ENCODE peak calls at places on chromosomes 1 and 21, in eight cellular contexts. E is SHP77 treated with DMSO at 0.1 percent for 48 hours, M is body of pancreas, S is T follicular helper cell, N is skeletal muscle cell, Q is T1000, G is stomach, Z is fibroblast of pulmonary artery. W is an unnamed sample.
A peak's percentile ranks its signal among the peaks of the same experiment; 100 is the strongest.

GRCh38 chr1:242811092-242811840 is 286.8 kb upstream of the PLD5 start:
- DNase-seq in E (no peak), M (no peak), S (no peak), N (no peak), Q (peak; percentile 68), G (no peak), Z (no peak), W (no peak)

GRCh38 chr1:38029081-38029681 is 16.6 kb downstream of the UTP11 start:
- DNase-seq in E (no peak), M (no peak), S (no peak), N (no peak), Q (no peak), G (no peak), Z (peak; percentile 38), W (no peak)

GRCh38 chr1:201902198-201902597 is 13.5 kb downstream of the SHISA4 start:
- DNase-seq in E (no peak), M (no peak), S (no peak), N (no peak), Q (no peak), G (no peak), Z (no peak), W (no peak)

GRCh38 chr1:34843392-34844251 is 15.9 kb downstream of the SMIM12 start:
- DNase-seq in E (no peak), M (no peak), S (no peak), N (no peak), Q (no peak), G (no peak), Z (peak; percentile 56), W (no peak)

GRCh38 chr21:26939532-26940181 is 27.2 kb downstream of the ADAMTS5 start:
- DNase-seq in E (no peak), M (peak; percentile 21), S (no peak), N (peak; percentile 72), Q (no peak), G (no peak), Z (no peak), W (no peak)

GRCh38 chr1:38563985-38564735 is 295.4 kb downstream of the RRAGC start:
- DNase-seq in E (no peak), M (no peak), S (no peak), N (no peak), Q (no peak), G (no peak), Z (no peak), W (no peak)

GRCh38 chr1:167720965-167721616 is 691 bp upstream of the MPZL1 start:
- DNase-seq in E (peak; percentile 28), M (peak; percentile 57), S (no peak), N (peak; percentile 31), Q (peak; percentile 6), G (peak; percentile 52), Z (peak; percentile 63), W (peak; percentile 65)

GRCh38 chr21:38787461-38788274 is 18.1 kb upstream of the ETS2 start:
- DNase-seq in E (peak; percentile 74), M (peak; percentile 94), S (no peak), N (peak; percentile 60), Q (peak; percentile 40), G (peak; percentile 75), Z (peak; percentile 62), W (peak; percentile 67)

GRCh38 chr1:77970192-77970591 is 8.7 kb downstream of the FUBP1 start:
- DNase-seq in E (no peak), M (no peak), S (no peak), N (no peak), Q (no peak), G (no peak), Z (no peak), W (no peak)

GRCh38 chr1:111486431-111486830 is 12.6 kb downstream of the C1orf162 start:
- DNase-seq in E (no peak), M (no peak), S (no peak), N (no peak), Q (no peak), G (no peak), Z (no peak), W (no peak)

GRCh38 chr21:37459575-37459974 is 93.0 kb downstream of the DYRK1A start:
- DNase-seq in E (no peak), M (no peak), S (no peak), N (peak; percentile 41), Q (no peak), G (no peak), Z (peak; percentile 45), W (no peak)

GRCh38 chr21:38805282-38806152 is at the start of gene ETS2:
- DNase-seq in E (peak; percentile 86), M (peak; percentile 93), S (peak; percentile 46), N (peak; percentile 87), Q (peak; percentile 77), G (peak; percentile 90), Z (peak; percentile 97), W (no peak)

GRCh38 chr21:45050786-45051489 is 23.4 kb upstream of the ADARB1 start:
- DNase-seq in E (no peak), M (no peak), S (no peak), N (peak; percentile 57), Q (no peak), G (no peak), Z (peak; percentile 90), W (no peak)

GRCh38 chr1:115829023-115829674 is 11.8 kb downstream of the NHLH2 start:
- DNase-seq in E (no peak), M (peak; percentile 52), S (no peak), N (peak; percentile 77), Q (peak; percentile 60), G (no peak), Z (peak; percentile 71), W (peak; percentile 91)

GRCh38 chr1:33425900-33426299 is 5.0 kb downstream of the PHC2 start:
- DNase-seq in E (no peak), M (no peak), S (no peak), N (no peak), Q (no peak), G (no peak), Z (no peak), W (no peak)

GRCh38 chr1:246786606-246787238 is 62.5 kb downstream of the SCCPDH start:
- DNase-seq in E (peak; percentile 41), M (peak; percentile 18), S (no peak), N (no peak), Q (no peak), G (peak; percentile 33), Z (no peak), W (no peak)

GRCh38 chr1:19038096-19038495 is 81.6 kb upstream of the IFFO2 start:
- DNase-seq in E (no peak), M (no peak), S (no peak), N (no peak), Q (no peak), G (no peak), Z (no peak), W (no peak)

GRCh38 chr1:31441073-31441472 is 28.1 kb downstream of the SERINC2 start:
- DNase-seq in E (no peak), M (no peak), S (no peak), N (no peak), Q (no peak), G (no peak), Z (no peak), W (no peak)

GRCh38 chr1:55894521-55894920 is 679.4 kb upstream of the USP24 start:
- DNase-seq in E (no peak), M (no peak), S (no peak), N (peak; percentile 29), Q (no peak), G (no peak), Z (peak; percentile 80), W (peak; percentile 24)

GRCh38 chr1:15352122-15352957 is 57.3 kb upstream of the EFHD2 start:
- DNase-seq in E (no peak), M (peak; percentile 87), S (no peak), N (no peak), Q (peak; percentile 59), G (peak; percentile 77), Z (peak; percentile 77), W (peak; percentile 92)

GRCh38 chr21:29114765-29115164 is 15.7 kb upstream of the MAP3K7CL start:
- DNase-seq in E (no peak), M (no peak), S (no peak), N (peak; percentile 75), Q (peak; percentile 79), G (no peak), Z (peak; percentile 38), W (peak; percentile 78)

GRCh38 chr1:36369061-36369470 is 16.7 kb downstream of the STK40 start:
- DNase-seq in E (peak; percentile 5), M (peak; percentile 82), S (peak; percentile 79), N (no peak), Q (peak; percentile 58), G (peak; percentile 85), Z (peak; percentile 69), W (no peak)

GRCh38 chr1:239031310-239031709 is 355.1 kb upstream of the CHRM3 start:
- DNase-seq in E (no peak), M (no peak), S (no peak), N (no peak), Q (no peak), G (no peak), Z (no peak), W (no peak)

GRCh38 chr1:51697160-51697559 is 80.3 kb downstream of the OSBPL9 start:
- DNase-seq in E (no peak), M (no peak), S (no peak), N (no peak), Q (no peak), G (no peak), Z (peak; percentile 37), W (no peak)

GRCh38 chr1:30895942-30896660 is 12.5 kb downstream of the SDC3 start:
- DNase-seq in E (no peak), M (no peak), S (no peak), N (no peak), Q (no peak), G (no peak), Z (no peak), W (no peak)

GRCh38 chr21:42594616-42595280 is 58.7 kb upstream of the PDE9A start:
- DNase-seq in E (no peak), M (no peak), S (no peak), N (no peak), Q (no peak), G (no peak), Z (no peak), W (no peak)

GRCh38 chr1:94025383-94026340 is 95.3 kb downstream of the ABCA4 start:
- DNase-seq in E (peak; percentile 56), M (peak; percentile 53), S (no peak), N (no peak), Q (no peak), G (no peak), Z (peak; percentile 89), W (peak; percentile 45)